ENCODE peak calls at places on chromosomes 6 and 20, in five cellular contexts. One of them, this sample, is unnamed.

GRCh38 chr6:16669227-16669626 is 92.0 kb downstream of the ATXN1 start:
- DNase-seq in adrenal gland: no peak
- DNase-seq in GM12865: peak; percentile 35
- DNase-seq in NCI-H2029 treated with DMSO at 0.1 percent for 48 hours: no peak
- DNase-seq in naive thymus-derived CD4-positive, alpha-beta T cell: no peak
- DNase-seq in this sample: no peak

GRCh38 chr20:48722002-48722731 is 105.6 kb downstream of the PREX1 start:
- DNase-seq in adrenal gland: peak; percentile 42
- DNase-seq in GM12865: peak; percentile 81
- DNase-seq in NCI-H2029 treated with DMSO at 0.1 percent for 48 hours: no peak
- DNase-seq in naive thymus-derived CD4-positive, alpha-beta T cell: no peak
- DNase-seq in this sample: no peak

GRCh38 chr6:162203287-162203686 is 524.3 kb downstream of the PRKN start:
- DNase-seq in adrenal gland: no peak
- DNase-seq in GM12865: no peak
- DNase-seq in NCI-H2029 treated with DMSO at 0.1 percent for 48 hours: no peak
- DNase-seq in naive thymus-derived CD4-positive, alpha-beta T cell: no peak
- DNase-seq in this sample: no peak

GRCh38 chr6:166556871-166557322 is 29.6 kb downstream of the RAMACL start:
- DNase-seq in adrenal gland: peak; percentile 71
- DNase-seq in GM12865: no peak
- DNase-seq in NCI-H2029 treated with DMSO at 0.1 percent for 48 hours: peak; percentile 79
- DNase-seq in naive thymus-derived CD4-positive, alpha-beta T cell: no peak
- DNase-seq in this sample: peak; percentile 79

GRCh38 chr6:125014157-125014957 is 52.1 kb downstream of the RNF217 start:
- DNase-seq in adrenal gland: no peak
- DNase-seq in GM12865: no peak
- DNase-seq in NCI-H2029 treated with DMSO at 0.1 percent for 48 hours: no peak
- DNase-seq in naive thymus-derived CD4-positive, alpha-beta T cell: no peak
- DNase-seq in this sample: no peak

GRCh38 chr20:17611540-17612286 is 41.8 kb downstream of the DSTN start:
- DNase-seq in adrenal gland: no peak
- DNase-seq in GM12865: no peak
- DNase-seq in NCI-H2029 treated with DMSO at 0.1 percent for 48 hours: no peak
- DNase-seq in naive thymus-derived CD4-positive, alpha-beta T cell: no peak
- DNase-seq in this sample: no peak

GRCh38 chr20:58839474-58839874 is 11.2 kb downstream of the GNAS-AS1 start:
- DNase-seq in adrenal gland: peak; percentile 44
- DNase-seq in GM12865: peak; percentile 46
- DNase-seq in NCI-H2029 treated with DMSO at 0.1 percent for 48 hours: no peak
- DNase-seq in naive thymus-derived CD4-positive, alpha-beta T cell: peak; percentile 38
- DNase-seq in this sample: peak; percentile 52

GRCh38 chr6:13488015-13488895 is 855 bp upstream of the GFOD1 start:
- DNase-seq in adrenal gland: peak; percentile 38
- DNase-seq in GM12865: peak; percentile 45
- DNase-seq in NCI-H2029 treated with DMSO at 0.1 percent for 48 hours: no peak
- DNase-seq in naive thymus-derived CD4-positive, alpha-beta T cell: no peak
- DNase-seq in this sample: peak; percentile 85

GRCh38 chr20:5489596-5489995 is 172.8 kb upstream of the PROKR2 start:
- DNase-seq in adrenal gland: no peak
- DNase-seq in GM12865: peak; percentile 16
- DNase-seq in NCI-H2029 treated with DMSO at 0.1 percent for 48 hours: no peak
- DNase-seq in naive thymus-derived CD4-positive, alpha-beta T cell: no peak
- DNase-seq in this sample: no peak